ENCODE peak calls at places on chromosomes 4 and X, in eight cellular contexts. E is tibial artery; L is Karpas-422; J is ovary; H is CD4-positive, alpha-beta memory T cell; Q is Peyer's patch; B is left lung; I is brain microvascular endothelial cell. W is an unnamed sample. For H3K27me3, the result is how much of the 10 kb centered on the place peaks cover.

GRCh38 chr4:142582340-142582739 is 263.8 kb downstream of the INPP4B start:
- DNase-seq in H (no peak), J (no peak), E (no peak), Q (no peak), I (no peak), B (no peak), L (no peak), W (no peak)

GRCh38 chr4:162061214-162061613 is 102.6 kb downstream of the FSTL5 start:
- DNase-seq in E (no peak), Q (no peak), H (no peak), I (peak), B (no peak), J (no peak), L (no peak), W (no peak)

GRCh38 chr4:112473985-112474384 is 42.0 kb downstream of the NEUROG2 start:
- DNase-seq in B (no peak), J (no peak), Q (no peak), E (no peak), I (no peak), L (no peak), H (no peak), W (no peak)

GRCh38 chr4:99587302-99587701 is 12.7 kb downstream of the MTTP start:
- DNase-seq in E (no peak), J (no peak), H (no peak), L (no peak), Q (no peak), B (no peak), I (no peak), W (no peak)

GRCh38 chr4:71251266-71251665 is 87.6 kb upstream of the SLC4A4 start:
- DNase-seq in I (no peak), E (no peak), Q (no peak), B (no peak), J (no peak), L (no peak), H (no peak), W (no peak)

GRCh38 chrX:40262641-40263560 is 165.1 kb upstream of the BCOR start:
- DNase-seq in H (no peak), L (no peak), B (no peak), J (peak), I (peak), Q (no peak), E (no peak), W (no peak)

GRCh38 chr4:85784348-85784747 is 309.4 kb downstream of the ARHGAP24 start:
- DNase-seq in H (no peak), Q (no peak), I (no peak), E (no peak), J (no peak), L (no peak), B (no peak), W (no peak)

GRCh38 chr4:22625301-22625700 is 67.4 kb upstream of the GBA3 start:
- DNase-seq in I (peak), J (no peak), H (no peak), Q (no peak), E (no peak), B (no peak), L (no peak), W (no peak)

GRCh38 chrX:122220644-122221373 is 963.3 kb upstream of the GRIA3 start:
- DNase-seq in B (no peak), J (no peak), H (no peak), I (no peak), E (no peak), L (no peak), Q (no peak), W (no peak)

GRCh38 chrX:122219735-122220134 is 964.3 kb upstream of the GRIA3 start:
- DNase-seq in H (no peak), B (no peak), L (no peak), Q (no peak), I (no peak), E (no peak), J (no peak), W (no peak)

GRCh38 chrX:122218666-122219065 is 965.4 kb upstream of the GRIA3 start:
- DNase-seq in B (no peak), J (no peak), H (no peak), L (no peak), Q (no peak), I (no peak), E (no peak), W (no peak)

GRCh38 chrX:122219226-122219625 is 964.9 kb upstream of the GRIA3 start:
- DNase-seq in H (no peak), Q (no peak), J (no peak), L (no peak), I (no peak), B (no peak), E (no peak), W (no peak)
- H3K27me3 ChIP-seq in H (under half), Q (under half), J (under half), L (under half), I (under half), B (under half), E (under half), W (under half)

GRCh38 chrX:37726346-37726745 is 40.8 kb downstream of the XK start:
- DNase-seq in Q (no peak), L (no peak), E (no peak), I (no peak), J (no peak), B (no peak), H (no peak), W (no peak)

GRCh38 chrX:37717708-37718107 is 32.1 kb downstream of the XK start:
- DNase-seq in Q (no peak), L (no peak), B (no peak), J (no peak), E (no peak), I (no peak), H (no peak), W (no peak)

DNA sequence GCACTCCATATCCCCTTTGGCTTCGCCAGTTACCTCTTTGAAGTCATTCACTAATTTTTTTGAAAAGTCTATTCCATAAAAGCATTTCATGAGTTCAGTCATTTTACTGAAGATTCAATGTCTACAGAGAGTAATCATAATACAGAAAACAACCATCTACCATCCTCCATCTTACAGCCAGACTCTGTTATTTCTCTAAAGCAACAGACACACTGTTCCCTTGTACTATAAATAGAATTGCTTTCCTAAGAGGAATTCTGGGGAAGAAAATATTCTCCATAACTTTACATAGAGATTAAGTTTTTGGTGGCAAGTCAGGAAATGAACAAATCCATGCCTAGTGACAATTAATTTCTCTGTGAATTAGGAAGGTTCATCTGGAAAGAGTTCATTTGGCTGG is 37.0 kb downstream of the XK start:
- DNase-seq in H (no peak), L (no peak), Q (no peak), E (no peak), B (no peak), J (no peak), I (no peak), W (no peak)
- H3K27me3 ChIP-seq in H (under half), L (under half), Q (under half), E (under half), B (under half), J (under half), I (under half), W (under half)

DNA sequence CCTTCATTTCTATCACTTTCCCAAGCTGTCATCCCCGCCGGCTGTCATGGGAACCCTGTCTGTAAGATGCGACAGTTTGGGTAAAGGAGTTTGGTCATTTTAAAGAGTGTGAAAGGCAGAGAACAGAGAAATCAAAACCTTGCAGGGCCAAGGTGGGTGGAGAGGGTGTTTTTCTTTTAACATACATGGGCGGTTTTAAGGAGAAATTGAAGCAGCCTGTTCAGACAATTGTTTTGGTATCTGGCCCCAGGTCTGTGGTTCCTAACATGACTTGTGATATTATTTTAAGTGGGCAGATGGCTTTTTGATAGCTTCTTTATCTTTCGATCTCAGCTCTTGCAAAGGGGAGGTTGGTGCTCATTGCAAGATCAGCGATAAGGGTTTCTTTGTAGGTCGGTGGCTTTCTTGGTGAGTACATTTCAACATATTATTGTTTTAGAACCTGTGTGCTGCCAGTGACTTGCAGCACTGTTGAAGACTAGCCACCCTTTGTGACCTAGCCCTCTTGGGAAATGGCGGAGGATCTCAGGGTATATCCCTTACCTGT is 3.7 kb downstream of the PPP1R3F start:
- DNase-seq in L (no peak), E (peak), H (peak), B (no peak), J (no peak), I (no peak), Q (peak), W (no peak)
- H3K27me3 ChIP-seq in L (under half), E (under half), H (under half), B (under half), J (under half), I (under half), Q (under half), W (under half)

GRCh38 chrX:136310411-136310810 is 9.6 kb downstream of the ADGRG4 start:
- DNase-seq in H (no peak), Q (no peak), I (peak), J (no peak), L (no peak), B (no peak), E (no peak), W (no peak)

GRCh38 chrX:136304493-136304892 is 3.7 kb downstream of the ADGRG4 start:
- DNase-seq in L (peak), J (no peak), Q (no peak), B (no peak), E (no peak), H (no peak), I (no peak), W (no peak)

GRCh38 chrX:136306182-136306581 is 5.4 kb downstream of the ADGRG4 start:
- DNase-seq in H (no peak), Q (no peak), E (no peak), L (no peak), J (no peak), I (no peak), B (no peak), W (no peak)

GRCh38 chrX:136303041-136303440 is 2.3 kb downstream of the ADGRG4 start:
- DNase-seq in J (no peak), B (no peak), Q (no peak), H (no peak), I (no peak), E (no peak), L (no peak), W (no peak)

GRCh38 chrX:136307471-136307870 is 6.7 kb downstream of the ADGRG4 start:
- DNase-seq in J (no peak), L (no peak), I (no peak), E (no peak), H (no peak), Q (no peak), B (no peak), W (no peak)
- H3K27me3 ChIP-seq in J (under half), L (under half), I (under half), E (under half), H (under half), Q (under half), B (under half), W (under half)

GRCh38 chr4:173534439-173534838 is 4.4 kb upstream of the HAND2 start:
- DNase-seq in I (no peak), J (no peak), B (no peak), E (no peak), Q (no peak), L (no peak), H (no peak), W (no peak)

GRCh38 chr4:173532725-173533511 is 2.9 kb upstream of the HAND2 start:
- DNase-seq in E (no peak), J (no peak), B (no peak), H (no peak), I (no peak), Q (no peak), L (no peak), W (no peak)

GRCh38 chr4:173535932-173536331 is 5.9 kb upstream of the HAND2 start:
- DNase-seq in I (no peak), H (no peak), J (no peak), Q (no peak), L (no peak), E (no peak), B (no peak), W (no peak)

GRCh38 chr4:173536808-173537429 is 6.9 kb upstream of the HAND2 start:
- DNase-seq in B (no peak), E (no peak), J (no peak), I (no peak), H (no peak), L (no peak), Q (no peak), W (no peak)

GRCh38 chr4:173535165-173535737 is 5.2 kb upstream of the HAND2 start:
- DNase-seq in J (no peak), I (no peak), H (no peak), E (no peak), L (no peak), Q (no peak), B (no peak), W (no peak)
- H3K27me3 ChIP-seq in J (under half), I (half or more), H (half or more), E (under half), L (under half), Q (under half), B (half or more), W (under half)

GRCh38 chr4:65669981-65670330 is 333 bp downstream of the EPHA5 start:
- DNase-seq in I (no peak), B (no peak), J (no peak), H (no peak), L (no peak), Q (no peak), E (no peak), W (no peak)

GRCh38 chr4:65669008-65669971 is 999 bp downstream of the EPHA5 start:
- DNase-seq in H (no peak), L (no peak), E (peak), Q (no peak), J (peak), I (peak), B (peak), W (peak)

GRCh38 chr4:65668201-65669007 is 1.9 kb downstream of the EPHA5 start:
- DNase-seq in I (peak), B (peak), L (no peak), J (peak), E (peak), Q (no peak), H (no peak), W (peak)

GRCh38 chr4:65670331-65671031 is at the start of gene EPHA5:
- DNase-seq in Q (no peak), I (peak), E (peak), H (no peak), L (no peak), B (peak), J (peak), W (peak)

GRCh38 chr4:65671402-65671801 is 1.1 kb upstream of the EPHA5 start:
- DNase-seq in J (no peak), B (no peak), L (no peak), Q (no peak), E (no peak), I (no peak), H (no peak), W (no peak)
- H3K27me3 ChIP-seq in J (under half), B (under half), L (under half), Q (under half), E (under half), I (under half), H (under half), W (under half)

DNA sequence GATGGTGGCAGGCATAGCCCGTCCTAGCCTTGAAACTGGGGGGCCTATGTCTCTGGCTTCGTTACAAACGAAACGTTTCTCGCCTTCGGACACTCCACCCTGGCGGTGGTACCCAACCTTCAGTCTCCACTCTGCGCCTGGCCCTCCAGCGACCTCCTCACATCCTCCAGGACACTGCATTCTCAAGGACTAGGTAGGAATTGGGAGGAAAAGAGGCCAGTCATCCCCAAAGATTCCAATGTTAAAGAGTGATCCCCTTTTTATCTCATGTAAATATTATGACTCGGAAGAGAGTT is 2.1 kb upstream of the NKX6-1 start:
- DNase-seq in J (no peak), Q (no peak), H (no peak), I (no peak), L (no peak), B (no peak), E (no peak), W (no peak)
- H3K27me3 ChIP-seq in J (under half), Q (half or more), H (half or more), I (under half), L (under half), B (half or more), E (half or more), W (half or more)

GRCh38 chr4:158652920-158653319 is 18.8 kb downstream of the C4orf46 start:
- DNase-seq in L (no peak), I (no peak), J (no peak), E (no peak), B (no peak), Q (no peak), H (no peak), W (no peak)

GRCh38 chr4:158656439-158656838 is 15.2 kb downstream of the C4orf46 start:
- DNase-seq in E (no peak), L (no peak), Q (no peak), I (no peak), J (no peak), B (no peak), H (no peak), W (no peak)

DNA sequence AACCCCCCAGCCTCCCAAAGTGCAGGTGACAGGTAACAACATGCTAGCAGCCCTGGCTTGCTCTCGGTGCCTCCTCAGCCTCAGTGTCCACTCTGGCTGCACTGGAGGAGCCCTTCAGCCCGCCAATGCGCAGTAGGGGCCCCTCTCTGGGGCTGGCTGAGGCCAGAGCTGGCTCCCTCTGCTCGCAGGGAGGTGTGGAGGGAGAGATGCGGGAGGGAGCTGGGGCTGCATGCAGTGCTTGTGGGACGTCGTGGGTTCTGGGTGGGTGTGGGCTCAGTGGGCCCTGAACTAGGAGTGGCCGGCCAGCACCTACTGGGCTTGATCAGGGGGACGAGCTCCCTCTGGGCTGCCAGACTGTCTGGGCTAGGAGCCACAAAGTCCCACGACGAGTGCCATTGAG is 14.4 kb downstream of the C4orf46 start:
- DNase-seq in B (peak), J (no peak), L (no peak), I (no peak), H (no peak), Q (no peak), E (no peak), W (no peak)
- H3K27me3 ChIP-seq in B (under half), J (under half), L (under half), I (under half), H (under half), Q (under half), E (under half), W (under half)

W was measured in WERI-Rb-1.